ENCODE peak calls at places on chromosomes 7 and 10, in ten cellular contexts. E is cardiac muscle cell; N is head of caudate nucleus; R is activated effector memory CD4-positive, alpha-beta T cell treated with anti-CD3 and anti-CD28 coated beads, Interleukin-2, amount 50 U/mL, for 16 hours; F is neural progenitor cell; K is fibroblast of the conjunctiva; I is Daoy; C is T-helper 2 cell; U is CD8-positive, alpha-beta T cell; O is activated CD4-positive, CD25-positive, alpha-beta regulatory T cell. W is an unnamed sample.

GRCh38 chr7:132225216-132226030 is 350.8 kb downstream of the PLXNA4 start:
- DNase-seq in O (no peak), I (peak; percentile 27), E (no peak), N (no peak), K (no peak), R (no peak), F (no peak), U (no peak), C (no peak), W (no peak)

GRCh38 chr7:91512958-91513357 is 248.7 kb downstream of the FZD1 start:
- DNase-seq in C (no peak), N (no peak), F (no peak), U (no peak), O (no peak), K (no peak), E (no peak), R (no peak), I (peak; percentile 9), W (no peak)

GRCh38 chr10:128063736-128064614 is 62.2 kb downstream of the MKI67 start:
- DNase-seq in U (no peak), O (no peak), F (no peak), K (no peak), R (peak; percentile 69), E (no peak), C (peak; percentile 55), I (no peak), N (no peak), W (no peak)

GRCh38 chr10:70744617-70745138 is 40.5 kb downstream of the TBATA start:
- DNase-seq in O (no peak), N (no peak), R (no peak), C (no peak), E (no peak), K (no peak), U (no peak), F (no peak), I (no peak), W (no peak)

GRCh38 chr7:17530741-17531417 is 232.4 kb downstream of the AHR start:
- DNase-seq in R (no peak), C (peak; percentile 36), I (no peak), K (no peak), F (peak; percentile 4), N (no peak), U (no peak), O (no peak), E (no peak), W (no peak)

GRCh38 chr10:76141376-76141775 is 710.0 kb downstream of the LRMDA start:
- DNase-seq in E (no peak), K (no peak), C (no peak), R (no peak), U (no peak), F (no peak), O (no peak), N (no peak), I (no peak), W (no peak)

GRCh38 chr10:17984056-17984455 is 32.3 kb downstream of the SLC39A12 start:
- DNase-seq in K (no peak), F (no peak), C (peak; percentile 3), E (no peak), N (no peak), I (no peak), U (no peak), O (no peak), R (no peak), W (no peak)

GRCh38 chr10:111481271-111482073 is 404.6 kb downstream of the ADRA2A start:
- DNase-seq in R (no peak), O (no peak), E (no peak), I (no peak), F (no peak), U (no peak), K (no peak), C (no peak), N (no peak), W (no peak)

GRCh38 chr7:44220732-44221131 is 20.0 kb downstream of the YKT6 start:
- DNase-seq in N (no peak), C (no peak), U (no peak), O (no peak), F (no peak), E (no peak), K (no peak), I (no peak), R (no peak), W (no peak)

GRCh38 chr10:116026315-116026714 is 246.7 kb downstream of the GFRA1 start:
- DNase-seq in O (no peak), R (no peak), U (no peak), N (no peak), F (peak; percentile 17), C (no peak), K (no peak), E (no peak), I (no peak), W (no peak)

GRCh38 chr10:21292763-21293517 is 232.5 kb downstream of the SKIDA1 start:
- DNase-seq in E (peak; percentile 72), N (no peak), R (no peak), I (peak; percentile 94), O (no peak), K (peak; percentile 91), F (peak; percentile 81), C (no peak), U (no peak), W (no peak)

GRCh38 chr10:47043928-47044544 is 132.8 kb downstream of the PTPN20 start:
- DNase-seq in I (no peak), F (no peak), N (no peak), C (no peak), E (no peak), K (no peak), O (no peak), R (peak; percentile 34), U (no peak), W (no peak)

GRCh38 chr7:129825005-129825553 is 127.7 kb downstream of the UBE2H start:
- DNase-seq in N (peak; percentile 53), K (no peak), U (peak; percentile 54), I (peak; percentile 90), C (peak; percentile 47), F (peak; percentile 90), R (peak; percentile 82), E (peak; percentile 59), O (peak; percentile 30), W (peak; percentile 30)

GRCh38 chr7:80942261-80943041 is 23.6 kb upstream of the SEMA3C start:
- DNase-seq in F (no peak), O (no peak), N (no peak), C (no peak), E (peak; percentile 53), U (no peak), K (peak; percentile 97), R (no peak), I (peak; percentile 90), W (no peak)

W was measured in omental fat pad.